ENCODE peak calls at places on chromosomes 5 and 9, in eight cellular contexts. Z is IMR-90, A is lung, M is spleen, S is kidney, O is fibroblast of lung, X is brain microvascular endothelial cell, Y is suprapubic skin. C is an unnamed sample.

GRCh38 chr5:89187268-89187667 is 304.3 kb upstream of the MEF2C start:
- DNase-seq in A (no peak), Z (no peak), S (no peak), Y (no peak), M (no peak), O (no peak), X (no peak), C (no peak)

GRCh38 chr9:129644365-129644764 is 2.4 kb upstream of the ASB6 start:
- DNase-seq in S (no peak), M (no peak), X (no peak), Z (no peak), A (no peak), Y (no peak), O (no peak), C (no peak)

GRCh38 chr5:140795259-140795641 is 598 bp downstream of the PCDHA2 start:
- DNase-seq in Z (no peak), M (no peak), S (no peak), A (no peak), O (no peak), X (no peak), Y (no peak), C (no peak)

GRCh38 chr5:691817-692529 is 1.2 kb downstream of the TPPP start:
- DNase-seq in Z (no peak), A (no peak), S (no peak), X (no peak), O (no peak), M (no peak), Y (no peak), C (no peak)

GRCh38 chr5:51652980-51653379 is 269.7 kb downstream of the ISL1 start:
- DNase-seq in X (no peak), S (no peak), A (no peak), Y (no peak), M (no peak), O (peak; percentile 15), Z (no peak), C (no peak)

GRCh38 chr5:153515269-153515668 is 24.8 kb downstream of the GRIA1 start:
- DNase-seq in O (peak; percentile 46), M (no peak), A (no peak), Z (peak; percentile 59), X (no peak), S (no peak), Y (no peak), C (no peak)

GRCh38 chr5:181243020-181243520 is 636 bp downstream of the RACK1 start:
- DNase-seq in Y (no peak), S (peak; percentile 76), X (no peak), M (no peak), A (no peak), O (no peak), Z (no peak), C (no peak)

GRCh38 chr5:31823477-31823876 is 184.5 kb downstream of the PDZD2 start:
- DNase-seq in X (no peak), M (no peak), S (no peak), Z (no peak), A (no peak), O (no peak), Y (no peak), C (no peak)

GRCh38 chr5:137710086-137710485 is 25.8 kb downstream of the KLHL3 start:
- DNase-seq in Y (no peak), A (no peak), S (no peak), X (peak; percentile 65), O (no peak), M (no peak), Z (peak; percentile 16), C (no peak)

GRCh38 chr5:146109379-146109778 is 4.0 kb upstream of the PLAC8L1 start:
- DNase-seq in A (no peak), S (no peak), X (no peak), O (no peak), Y (no peak), M (no peak), Z (no peak), C (no peak)

GRCh38 chr5:153496835-153497234 is 6.4 kb downstream of the GRIA1 start:
- DNase-seq in O (peak; percentile 21), A (no peak), M (no peak), Z (peak; percentile 57), S (no peak), X (peak; percentile 27), Y (no peak), C (no peak)

GRCh38 chr5:157965040-157965439 is 106.1 kb upstream of the CLINT1 start:
- DNase-seq in S (no peak), O (no peak), X (no peak), Y (no peak), Z (no peak), A (no peak), M (no peak), C (no peak)

GRCh38 chr5:108084105-108084504 is 297.8 kb downstream of the FBXL17 start:
- DNase-seq in O (peak; percentile 58), M (no peak), Z (peak; percentile 52), A (no peak), X (no peak), S (no peak), Y (no peak), C (no peak)

GRCh38 chr5:160020266-160020770 is 11.4 kb downstream of the TTC1 start:
- DNase-seq in S (no peak), Y (no peak), A (no peak), Z (peak; percentile 28), X (no peak), O (no peak), M (no peak), C (no peak)

GRCh38 chr9:129394011-129394919 is 216.2 kb upstream of the IER5L start:
- DNase-seq in Y (no peak), Z (no peak), S (peak; percentile 50), A (no peak), O (no peak), X (no peak), M (peak; percentile 42), C (no peak)

GRCh38 chr9:99660191-99660636 is 161.5 kb upstream of the NR4A3 start:
- DNase-seq in S (no peak), Y (no peak), M (no peak), X (no peak), O (no peak), A (no peak), Z (no peak), C (no peak)

GRCh38 chr5:77210091-77211012 is at the start of gene PDE8B:
- DNase-seq in M (peak; percentile 71), X (no peak), Z (no peak), A (no peak), Y (no peak), O (no peak), S (peak; percentile 68), C (no peak)
- H3K4me3 ChIP-seq in M (peak within 1 kb of the TSS; percentile 53), X (peak within 1 kb of the TSS; percentile 44), Z (peak within 1 kb of the TSS; percentile 51), A (peak within 1 kb of the TSS; percentile 65), Y (peak within 1 kb of the TSS; percentile 73), O (peak within 1 kb of the TSS; percentile 9), S (peak within 1 kb of the TSS; percentile 40), C (peak within 1 kb of the TSS; percentile 67)

DNA sequence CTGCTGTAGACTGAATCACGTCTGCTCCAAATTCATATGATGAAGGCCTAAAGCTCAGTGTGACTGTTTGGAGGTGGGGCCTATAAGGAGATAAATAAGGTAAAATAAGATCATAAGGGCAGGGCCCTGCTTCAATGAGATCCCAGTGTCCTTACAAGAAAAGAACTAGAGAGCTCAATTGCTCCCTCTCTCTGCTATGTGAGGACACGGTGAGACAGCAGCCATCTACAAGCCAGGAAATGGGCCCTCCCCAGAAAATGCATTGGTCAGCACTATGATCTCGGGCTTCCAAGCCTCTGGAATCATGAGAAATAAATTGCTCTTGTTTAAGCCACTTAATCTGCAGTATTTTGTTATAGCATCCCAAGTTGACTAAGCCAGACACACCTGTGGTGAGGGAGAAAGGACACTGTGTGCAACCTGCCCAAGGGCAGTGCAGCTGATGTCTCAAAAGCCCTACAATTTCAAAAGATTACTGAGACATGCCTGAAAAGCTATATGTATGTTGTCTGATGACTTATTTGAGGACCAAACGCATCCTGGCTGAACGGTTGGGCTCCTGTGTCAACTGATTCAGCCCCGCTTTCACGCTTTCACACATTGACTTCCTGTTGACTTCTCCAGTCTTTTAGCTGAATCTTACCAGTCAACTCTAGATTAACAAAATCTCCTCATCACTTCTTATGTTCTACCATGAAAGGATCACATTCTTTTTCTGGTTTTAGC is 13.2 kb downstream of the GZMK start:
- DNase-seq in M (no peak), X (no peak), O (peak; percentile 19), Y (no peak), Z (no peak), A (no peak), S (no peak), C (no peak)
- TF ChIP-seq CTCF in M (no peak), X (peak; percentile 50), O (no peak), Y (no peak), Z (peak; percentile 24), A (no peak), S (no peak), C (no peak)

GRCh38 chr9:13190040-13190439 is 89.5 kb downstream of the MPDZ start:
- DNase-seq in M (no peak), Z (no peak), A (no peak), O (no peak), Y (no peak), S (no peak), X (no peak), C (no peak)

GRCh38 chr9:13186774-13187173 is 92.7 kb downstream of the MPDZ start:
- DNase-seq in M (no peak), X (no peak), O (no peak), A (no peak), Z (no peak), Y (no peak), S (no peak), C (no peak)

GRCh38 chr9:13186091-13186490 is 93.4 kb downstream of the MPDZ start:
- DNase-seq in X (no peak), S (no peak), Y (no peak), O (peak; percentile 50), M (no peak), Z (peak; percentile 23), A (no peak), C (no peak)

DNA sequence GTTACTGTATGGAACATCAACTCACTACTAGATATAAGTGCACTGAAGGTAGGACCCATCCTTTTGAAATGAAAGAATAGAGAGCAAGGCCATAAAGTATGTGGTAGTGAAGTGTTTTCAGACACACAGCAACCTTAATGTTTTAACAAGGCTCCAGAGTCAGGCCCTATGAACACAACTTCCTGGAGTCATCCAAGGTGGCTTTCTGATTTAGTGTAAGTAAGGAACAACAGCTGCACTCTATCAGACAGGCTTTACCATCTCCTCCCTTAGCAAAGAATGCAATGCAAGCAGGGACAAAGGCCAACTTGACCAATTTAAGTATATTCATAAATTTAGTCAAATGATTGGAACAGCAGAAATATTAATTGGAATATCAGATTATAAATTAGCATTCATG is 90.1 kb downstream of the MPDZ start:
- DNase-seq in Y (no peak), O (no peak), S (no peak), A (no peak), M (no peak), Z (no peak), X (no peak), C (no peak)
- H3K27ac ChIP-seq in Y (no peak overlapping the region), O (no peak overlapping the region), S (no peak overlapping the region), A (no peak overlapping the region), M (no peak overlapping the region), Z (no peak overlapping the region), X (no peak overlapping the region), C (no peak overlapping the region)

GRCh38 chr5:123087173-123088030 is 1.6 kb upstream of the PRDM6 start:
- DNase-seq in M (no peak), Y (no peak), S (no peak), O (no peak), A (no peak), Z (no peak), X (no peak), C (no peak)
- H3K4me3 ChIP-seq in M (no peak overlapping the region), Y (peak overlapping the region; percentile 65), S (peak overlapping the region; percentile 45), O (no peak overlapping the region), A (no peak overlapping the region), Z (no peak overlapping the region), X (no peak overlapping the region), C (no peak overlapping the region)

C was measured in dorsolateral prefrontal cortex.